ENCODE peak calls at places on chromosomes 1 and 21, in seven cellular contexts. L is GM23338, R is Panc1, U is A549, F is GM12878, O is HepG2, Q is HCT116. M is an unnamed sample.

GRCh38 chr1:76759950-76760349 is 107.3 kb upstream of the ST6GALNAC5 start:
- DNase-seq in U (no peak), Q (no peak), L (no peak), F (no peak), R (no peak), O (no peak), M (no peak)

GRCh38 chr1:108075055-108075454 is 110.1 kb upstream of the VAV3 start:
- DNase-seq in L (no peak), F (peak; percentile 8), Q (no peak), U (no peak), R (no peak), O (no peak), M (peak; percentile 24)

GRCh38 chr1:162422662-162423375 is 10.9 kb upstream of the SH2D1B start:
- DNase-seq in O (no peak), Q (no peak), F (no peak), L (no peak), R (no peak), U (no peak), M (peak; percentile 70)

GRCh38 chr1:209674957-209675566 is at the start of gene G0S2:
- DNase-seq in R (no peak), L (peak; percentile 77), F (no peak), Q (no peak), U (no peak), O (no peak), M (no peak)

GRCh38 chr1:37858931-37859506 is 373 bp downstream of the MTF1 start:
- DNase-seq in Q (no peak), R (no peak), O (no peak), L (no peak), F (no peak), U (no peak), M (peak; percentile 27)

GRCh38 chr1:17535300-17535937 is 4.1 kb upstream of the ARHGEF10L start:
- DNase-seq in Q (no peak), F (no peak), L (no peak), R (no peak), U (no peak), O (no peak), M (no peak)

GRCh38 chr1:237065903-237066302 is 23.9 kb downstream of the RYR2 start:
- DNase-seq in F (no peak), U (no peak), O (no peak), L (no peak), R (no peak), Q (no peak), M (no peak)

GRCh38 chr1:212561501-212561931 is 47.0 kb upstream of the ATF3 start:
- DNase-seq in U (no peak), Q (peak; percentile 64), R (peak; percentile 48), F (no peak), O (no peak), L (no peak), M (no peak)

GRCh38 chr1:154466879-154467767 is 34.9 kb upstream of the TDRD10 start:
- DNase-seq in U (no peak), Q (no peak), O (no peak), F (peak; percentile 43), R (no peak), L (peak; percentile 41), M (no peak)

GRCh38 chr21:26194326-26194725 is 23.8 kb upstream of the APP start:
- DNase-seq in Q (no peak), L (no peak), R (no peak), F (no peak), O (no peak), U (no peak), M (no peak)

GRCh38 chr1:233843523-233844204 is 60.8 kb upstream of the SLC35F3 start:
- DNase-seq in U (peak; percentile 14), F (no peak), R (no peak), Q (no peak), O (no peak), L (no peak), M (no peak)

GRCh38 chr1:51044834-51045233 is 57.2 kb upstream of the C1orf185 start:
- DNase-seq in L (no peak), O (no peak), F (no peak), U (no peak), Q (no peak), R (no peak), M (no peak)

GRCh38 chr1:73009311-73009710 is 727.0 kb upstream of the NEGR1 start:
- DNase-seq in R (no peak), U (no peak), Q (no peak), O (no peak), L (no peak), F (no peak), M (no peak)

GRCh38 chr21:34836103-34836932 is 167.5 kb downstream of the CLIC6 start:
- DNase-seq in O (peak; percentile 92), L (no peak), U (peak; percentile 60), Q (peak; percentile 97), F (no peak), R (peak; percentile 71), M (no peak)

GRCh38 chr1:31203215-31203614 is 36.5 kb downstream of the NKAIN1 start:
- DNase-seq in O (no peak), R (no peak), U (no peak), Q (no peak), L (no peak), F (no peak), M (no peak)

GRCh38 chr1:19483261-19483660 is 2.1 kb downstream of the CAPZB start:
- DNase-seq in L (no peak), F (no peak), R (no peak), O (no peak), Q (no peak), U (no peak), M (no peak)
- TF ChIP-seq REST in L (no peak), F (no peak), R (no peak), O (no peak), Q (no peak), U (no peak), M (no peak)

DNA sequence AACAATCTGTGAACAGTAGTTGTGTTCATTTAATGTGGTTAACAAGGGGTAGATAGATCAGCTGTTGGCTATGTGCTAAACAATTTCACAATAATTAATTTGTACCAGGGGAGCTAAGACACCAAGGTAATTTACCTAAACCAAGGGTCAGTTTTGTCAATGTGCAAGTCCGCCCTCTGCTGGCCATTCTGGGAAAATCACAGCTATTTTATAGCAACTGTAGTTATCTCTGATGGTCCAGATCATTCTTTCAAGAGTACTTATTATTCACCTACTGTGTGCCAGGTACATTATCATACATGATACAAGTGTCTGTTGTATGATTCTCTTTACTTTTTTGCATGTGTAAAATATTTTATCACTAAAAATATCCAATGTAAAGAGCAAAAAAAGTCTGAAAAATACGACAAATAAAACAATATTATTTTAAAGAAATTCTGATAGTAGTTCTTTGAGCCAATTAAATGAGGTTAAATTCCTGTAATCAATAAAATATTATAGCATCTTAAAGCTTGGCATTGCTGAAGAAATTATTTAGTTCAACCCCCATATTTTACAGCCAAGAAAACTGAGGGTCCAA is 312.3 kb upstream of the FAM78B start:
- DNase-seq in Q (peak; percentile 21), O (peak; percentile 30), R (peak; percentile 22), F (no peak), L (peak; percentile 67), U (no peak), M (peak; percentile 16)
- TF ChIP-seq REST in Q (no peak), O (no peak), R (no peak), F (no peak), L (no peak), U (no peak), M (no peak)

DNA sequence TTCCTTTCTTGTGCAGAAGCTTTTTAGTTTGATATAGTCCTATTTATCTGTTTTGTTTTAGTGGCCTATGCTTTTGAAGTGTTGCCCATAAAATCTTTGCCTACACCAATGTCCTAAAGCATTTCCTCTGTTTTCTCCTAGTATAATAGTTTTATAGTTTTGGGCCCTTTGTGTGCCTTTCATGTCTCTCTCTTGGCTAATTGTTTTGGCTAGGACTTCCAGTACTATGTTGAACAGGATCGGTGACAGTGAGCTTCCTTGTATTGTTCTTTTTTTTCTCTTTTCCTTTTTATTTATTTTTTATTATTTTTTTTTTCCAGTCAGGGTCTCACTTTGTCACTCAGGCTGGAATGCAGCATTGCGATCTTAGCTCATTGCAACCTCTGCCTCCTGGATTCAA is 47.0 kb upstream of the WARS2 start:
- DNase-seq in O (no peak), Q (no peak), U (no peak), L (no peak), R (no peak), F (no peak), M (no peak)
- TF ChIP-seq REST in O (no peak), Q (no peak), U (no peak), L (no peak), R (no peak), F (no peak), M (no peak)

GRCh38 chr1:41528106-41528505 is 43.6 kb upstream of the EDN2 start:
- DNase-seq in Q (no peak), O (no peak), L (no peak), R (no peak), F (no peak), U (no peak), M (no peak)

GRCh38 chr1:41526956-41527561 is 42.6 kb upstream of the EDN2 start:
- DNase-seq in U (no peak), Q (no peak), R (no peak), F (no peak), O (no peak), L (no peak), M (no peak)

GRCh38 chr1:41524676-41525675 is 40.5 kb upstream of the EDN2 start:
- DNase-seq in L (no peak), R (no peak), Q (no peak), F (no peak), O (no peak), U (no peak), M (no peak)

GRCh38 chr1:41523981-41524675 is 39.6 kb upstream of the EDN2 start:
- DNase-seq in U (no peak), L (no peak), F (no peak), O (no peak), R (no peak), Q (no peak), M (no peak)

DNA sequence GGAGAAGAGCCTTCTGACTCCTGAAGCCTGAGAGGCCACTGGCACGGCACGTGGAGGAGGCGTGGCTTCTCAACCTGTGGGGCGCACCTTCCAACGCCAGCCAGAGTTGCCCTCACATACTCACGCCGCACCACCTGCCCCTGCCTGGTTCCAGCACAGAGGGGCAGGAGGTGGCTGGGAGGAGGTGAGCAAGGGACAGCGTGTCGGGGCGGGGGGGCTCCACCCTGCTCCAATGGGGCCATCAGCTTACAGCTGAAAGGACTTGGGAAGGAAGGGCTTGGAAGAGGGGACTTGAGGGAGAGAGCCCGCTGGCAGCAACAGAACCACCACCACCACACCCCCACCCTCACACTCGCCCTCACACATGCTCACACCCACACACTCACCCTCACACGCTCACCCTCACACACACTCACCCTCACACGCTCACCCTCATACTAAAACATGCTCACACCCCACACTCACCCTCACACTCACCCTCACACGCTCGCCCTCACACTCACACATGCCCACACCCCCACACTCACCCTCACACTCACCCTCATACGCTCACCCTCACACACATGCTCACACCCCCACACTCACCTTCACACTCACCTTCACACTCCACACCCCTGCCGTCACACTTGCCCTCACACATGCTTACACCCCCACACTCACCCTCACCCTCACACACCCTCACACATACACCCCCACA is 41.6 kb upstream of the EDN2 start:
- DNase-seq in Q (no peak), F (no peak), R (no peak), O (no peak), L (no peak), U (no peak), M (no peak)
- TF ChIP-seq REST in Q (no peak), F (no peak), R (no peak), O (no peak), L (no peak), U (no peak), M (no peak)